ENCODE peak calls at places on chromosomes 7 and 10, in four cellular contexts. J is adrenal gland, Y is A549, M is spleen. E is an unnamed sample.

GRCh38 chr7:40239755-40240303 is 105.0 kb downstream of the SUGCT start:
- DNase-seq in J (no peak), Y (no peak), M (no peak), E (no peak)

GRCh38 chr10:118102116-118102515 is 55.4 kb upstream of the RAB11FIP2 start:
- DNase-seq in J (no peak), Y (no peak), M (no peak), E (no peak)

GRCh38 chr10:48390933-48391845 is 84.7 kb downstream of the MAPK8 start:
- DNase-seq in J (no peak), Y (no peak), M (no peak), E (no peak)

GRCh38 chr10:109203616-109204375 is 719.5 kb downstream of the XPNPEP1 start:
- DNase-seq in J (no peak), Y (no peak), M (no peak), E (no peak)

GRCh38 chr10:688621-689426 is 644 bp downstream of the DIP2C start:
- DNase-seq in J (peak; percentile 53), Y (peak; percentile 45), M (no peak), E (peak; percentile 54)

GRCh38 chr7:90828601-90829000 is 232.5 kb downstream of the CDK14 start:
- DNase-seq in J (no peak), Y (no peak), M (no peak), E (no peak)

GRCh38 chr10:110118891-110119621 is 88.3 kb upstream of the MXI1 start:
- DNase-seq in J (no peak), Y (no peak), M (no peak), E (no peak)

GRCh38 chr7:83806538-83806937 is 157.6 kb upstream of the SEMA3E start:
- DNase-seq in J (no peak), Y (no peak), M (no peak), E (no peak)

GRCh38 chr10:22321156-22321711 is 335 bp downstream of the BMI1 start:
- DNase-seq in J (peak; percentile 63), Y (peak; percentile 82), M (peak; percentile 92), E (no peak)

GRCh38 chr7:129495987-129496386 is 6.3 kb upstream of the SMKR1 start:
- DNase-seq in J (no peak), Y (no peak), M (no peak), E (no peak)

GRCh38 chr10:67663449-67664087 is 32.4 kb downstream of the CTNNA3 start:
- DNase-seq in J (no peak), Y (no peak), M (no peak), E (peak; percentile 21)

GRCh38 chr10:84826704-84827103 is 498.3 kb downstream of the CCSER2 start:
- DNase-seq in J (no peak), Y (no peak), M (no peak), E (no peak)

GRCh38 chr10:97612386-97612785 is 20.9 kb downstream of the MORN4 start:
- DNase-seq in J (peak; percentile 33), Y (peak; percentile 70), M (no peak), E (no peak)

GRCh38 chr10:102227050-102227449 is 951 bp downstream of the ELOVL3 start:
- DNase-seq in J (no peak), Y (no peak), M (no peak), E (no peak)

GRCh38 chr7:116547347-116547746 is 22.5 kb downstream of the CAV1 start:
- DNase-seq in J (no peak), Y (no peak), M (no peak), E (no peak)

GRCh38 chr7:98997836-98998235 is 119.5 kb downstream of the TRRAP start:
- DNase-seq in J (no peak), Y (no peak), M (no peak), E (peak; percentile 17)

GRCh38 chr7:27661776-27662489 is 750 bp downstream of the HIBADH start:
- DNase-seq in J (peak; percentile 43), Y (peak; percentile 45), M (peak; percentile 86), E (peak; percentile 45)

GRCh38 chr7:32243891-32244290 is 173.7 kb upstream of the PDE1C start:
- DNase-seq in J (no peak), Y (no peak), M (no peak), E (no peak)

GRCh38 chr10:44352316-44353127 is 32.4 kb downstream of the CXCL12 start:
- DNase-seq in J (no peak), Y (no peak), M (no peak), E (no peak)

GRCh38 chr7:12158334-12159060 is 52.6 kb upstream of the TMEM106B start:
- DNase-seq in J (no peak), Y (peak; percentile 79), M (no peak), E (no peak)

GRCh38 chr10:130550952-130551674 is 414.9 kb downstream of the GLRX3 start:
- DNase-seq in J (no peak), Y (no peak), M (no peak), E (no peak)

GRCh38 chr7:149870701-149871483 is 2.9 kb upstream of the ATP6V0E2 start:
- DNase-seq in J (no peak), Y (no peak), M (no peak), E (peak; percentile 12)

GRCh38 chr7:55572378-55573233 is at the start of gene VOPP1:
- DNase-seq in J (peak; percentile 50), Y (peak; percentile 58), M (peak; percentile 94), E (peak; percentile 54)

GRCh38 chr10:12193193-12193592 is 2.5 kb downstream of the NUDT5 start:
- DNase-seq in J (no peak), Y (no peak), M (no peak), E (no peak)

GRCh38 chr10:2700626-2701305 is 366.6 kb upstream of the PFKP start:
- DNase-seq in J (no peak), Y (no peak), M (no peak), E (no peak)

GRCh38 chr10:14543904-14544210 is 213.1 kb upstream of the FRMD4A start:
- DNase-seq in J (no peak), Y (no peak), M (no peak), E (no peak)

GRCh38 chr10:6581750-6582697 is 1.9 kb upstream of the PRKCQ start:
- DNase-seq in J (no peak), Y (no peak), M (no peak), E (no peak)

GRCh38 chr10:6269953-6270867 is 67.5 kb downstream of the PFKFB3 start:
- DNase-seq in J (no peak), Y (no peak), M (peak; percentile 84), E (no peak)

GRCh38 chr10:34666008-34666700 is 148.9 kb downstream of the PARD3 start:
- DNase-seq in J (peak; percentile 68), Y (peak; percentile 93), M (no peak), E (peak; percentile 71)

GRCh38 chr7:3234851-3235250 is 66.2 kb upstream of the SDK1 start:
- DNase-seq in J (no peak), Y (no peak), M (peak; percentile 19), E (no peak)

GRCh38 chr10:97017474-97017903 is 168.3 kb downstream of the SLIT1 start:
- DNase-seq in J (no peak), Y (no peak), M (no peak), E (no peak)

GRCh38 chr10:43868362-43868672 is 219.6 kb upstream of the ZNF32 start:
- DNase-seq in J (no peak), Y (no peak), M (no peak), E (no peak)

GRCh38 chr10:70775679-70776454 is 9.3 kb downstream of the TBATA start:
- DNase-seq in J (no peak), Y (no peak), M (peak; percentile 47), E (peak; percentile 11)

GRCh38 chr10:33368086-33368485 is 33.6 kb upstream of the NRP1 start:
- DNase-seq in J (no peak), Y (no peak), M (no peak), E (no peak)

GRCh38 chr10:30063098-30063497 is 3.7 kb upstream of the JCAD start:
- DNase-seq in J (no peak), Y (no peak), M (no peak), E (no peak)
- TF ChIP-seq POLR2A in J (no peak), Y (no peak), M (no peak), E (no peak)

GRCh38 chr7:155255660-155256059 is 42.0 kb upstream of the INSIG1 start:
- DNase-seq in J (no peak), Y (no peak), M (no peak), E (no peak)
- H3K9me3 ChIP-seq in J (no peaks in the 10 kb centered on the region), Y (no peaks in the 10 kb centered on the region), M (no peaks in the 10 kb centered on the region), E (no peaks in the 10 kb centered on the region)

GRCh38 chr7:18498327-18498726 is 2.8 kb downstream of the HDAC9 start:
- DNase-seq in J (no peak), Y (no peak), M (no peak), E (no peak)
- H3K4me1 ChIP-seq in J (no peaks in the 10 kb centered on the region), Y (no peaks in the 10 kb centered on the region), M (peaks cover 47% of the 10 kb centered on the region), E (peaks cover 6% of the 10 kb centered on the region)

GRCh38 chr7:16804674-16805439 is at the start of gene AGR2:
- DNase-seq in J (no peak), Y (peak; percentile 85), M (no peak), E (no peak)
- TF ChIP-seq POLR2A in J (no peak), Y (peak; percentile 82), M (no peak), E (no peak)

DNA sequence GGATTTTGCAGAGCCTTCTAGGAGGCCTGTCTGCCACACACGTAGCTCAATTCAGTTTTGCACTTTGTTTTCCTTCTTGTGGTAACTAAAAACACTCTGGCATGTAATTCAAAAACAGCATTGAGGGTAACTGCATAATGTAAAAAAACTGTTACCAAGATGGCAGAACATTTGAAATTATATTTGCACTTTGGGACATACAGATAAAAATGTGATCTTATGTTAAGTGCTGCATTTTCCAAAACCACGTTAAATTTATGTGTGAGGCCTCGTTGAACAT is 44.3 kb downstream of the PTPRN2 start:
- DNase-seq in J (no peak), Y (no peak), M (no peak), E (no peak)
- H3K9me3 ChIP-seq in J (no peaks in the 10 kb centered on the region), Y (no peaks in the 10 kb centered on the region), M (no peaks in the 10 kb centered on the region), E (no peaks in the 10 kb centered on the region)

E was measured in testis.